ENCODE peak calls at places on chromosomes 2 and 18, in four cellular contexts. K, Q, E and Z are unnamed samples.

GRCh38 chr2:34337735-34338134 is 738.6 kb upstream of the FAM98A start:
- DNase-seq in K (no peak), Q (no peak), E (no peak), Z (no peak)

GRCh38 chr2:62339837-62340236 is 143.9 kb downstream of the B3GNT2 start:
- DNase-seq in K (no peak), E (no peak), Q (no peak), Z (no peak)

GRCh38 chr2:8537572-8538155 is 144.2 kb upstream of the ID2 start:
- DNase-seq in K (no peak), Q (no peak), E (no peak), Z (no peak)

GRCh38 chr18:55351220-55351619 is 236.8 kb downstream of the TCF4 start:
- DNase-seq in K (no peak), Q (no peak), E (no peak), Z (no peak)

GRCh38 chr18:61851940-61852451 is 40.8 kb downstream of the RNF152 start:
- DNase-seq in E (no peak), K (no peak), Q (no peak), Z (no peak)

GRCh38 chr2:217142649-217143266 is 282.9 kb upstream of the TNP1 start:
- DNase-seq in E (peak), K (no peak), Q (no peak), Z (peak)

GRCh38 chr18:6729247-6730091 is at the start of gene ARHGAP28:
- DNase-seq in K (peak), E (peak), Q (no peak), Z (no peak)

GRCh38 chr2:37737507-37737906 is 66.1 kb upstream of the CDC42EP3 start:
- DNase-seq in E (no peak), Q (no peak), K (no peak), Z (no peak)

GRCh38 chr2:26670931-26671460 is 21.5 kb upstream of the KCNK3 start:
- DNase-seq in K (no peak), Q (no peak), E (no peak), Z (no peak)

GRCh38 chr18:30982285-30982992 is 60.1 kb downstream of the DSC3 start:
- DNase-seq in K (no peak), E (no peak), Q (no peak), Z (no peak)

DNA sequence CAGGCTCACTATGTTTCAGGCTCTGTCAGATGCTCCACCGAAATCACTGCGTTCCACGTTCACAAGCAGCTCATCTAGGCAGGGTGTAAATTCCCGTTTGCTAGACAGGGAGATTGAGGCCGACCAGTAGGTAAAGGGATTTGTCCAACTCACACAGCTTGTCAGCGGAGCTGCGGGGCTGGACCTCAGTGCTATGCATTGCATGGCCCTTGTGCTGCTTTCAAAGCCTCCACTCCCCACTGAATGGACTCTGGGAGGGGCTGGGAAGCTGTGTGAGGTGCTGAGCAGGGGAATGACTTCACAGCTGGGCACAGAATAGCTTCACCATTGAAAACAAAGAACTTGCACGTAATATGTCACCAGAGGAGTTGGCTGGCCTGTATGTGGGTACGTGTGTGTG is 21.4 kb downstream of the CELF4 start:
- DNase-seq in Q (no peak), E (no peak), K (no peak), Z (no peak)
- TF ChIP-seq CHD4 in Q (no peak), E (no peak), K (no peak), Z (no peak)

DNA sequence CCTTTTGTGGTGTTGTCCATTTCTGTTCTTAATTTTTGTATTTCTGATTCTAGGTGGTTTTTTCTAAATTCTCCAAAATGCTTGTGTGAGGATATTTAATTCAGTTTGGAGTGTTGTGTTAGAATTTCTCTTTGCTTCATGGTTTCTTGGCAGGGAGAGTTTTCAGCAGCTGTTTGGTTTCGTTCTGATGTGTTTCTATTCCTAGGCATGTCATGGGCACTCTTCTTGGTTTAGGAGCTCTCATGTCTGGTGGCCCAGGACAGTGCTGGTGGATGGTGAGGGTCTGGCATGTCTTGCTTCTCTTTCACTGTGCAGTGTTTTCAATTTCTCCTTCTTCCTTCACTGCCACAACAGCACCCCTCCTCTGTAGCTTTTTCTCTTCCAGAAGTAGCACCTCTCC is 52.9 kb downstream of the OSBPL6 start:
- DNase-seq in E (no peak), Q (no peak), K (no peak), Z (no peak)
- TF ChIP-seq CHD4 in E (no peak), Q (no peak), K (no peak), Z (no peak)

DNA sequence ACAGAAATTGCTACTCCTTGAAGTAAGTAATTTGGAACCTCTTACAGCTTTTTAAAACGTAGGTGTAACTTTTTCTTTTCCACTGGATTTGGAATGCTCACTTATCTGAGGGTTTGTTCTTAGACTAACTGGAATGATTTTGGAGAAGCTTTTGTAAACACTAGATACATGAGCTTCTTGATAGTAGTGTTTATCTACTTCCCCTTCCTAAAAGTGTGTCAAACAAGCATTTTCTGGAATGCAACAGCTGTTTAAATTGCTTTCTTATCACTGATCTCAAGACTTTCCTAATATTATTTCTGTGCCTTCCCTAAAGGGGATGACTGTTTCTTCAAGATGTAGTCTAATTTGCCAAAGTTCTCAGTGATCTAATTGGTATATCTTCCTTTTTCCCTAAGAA is 282.6 kb downstream of the CCDC178 start:
- DNase-seq in E (no peak), Q (no peak), K (no peak), Z (no peak)
- TF ChIP-seq CHD4 in E (no peak), Q (no peak), K (no peak), Z (no peak)

DNA sequence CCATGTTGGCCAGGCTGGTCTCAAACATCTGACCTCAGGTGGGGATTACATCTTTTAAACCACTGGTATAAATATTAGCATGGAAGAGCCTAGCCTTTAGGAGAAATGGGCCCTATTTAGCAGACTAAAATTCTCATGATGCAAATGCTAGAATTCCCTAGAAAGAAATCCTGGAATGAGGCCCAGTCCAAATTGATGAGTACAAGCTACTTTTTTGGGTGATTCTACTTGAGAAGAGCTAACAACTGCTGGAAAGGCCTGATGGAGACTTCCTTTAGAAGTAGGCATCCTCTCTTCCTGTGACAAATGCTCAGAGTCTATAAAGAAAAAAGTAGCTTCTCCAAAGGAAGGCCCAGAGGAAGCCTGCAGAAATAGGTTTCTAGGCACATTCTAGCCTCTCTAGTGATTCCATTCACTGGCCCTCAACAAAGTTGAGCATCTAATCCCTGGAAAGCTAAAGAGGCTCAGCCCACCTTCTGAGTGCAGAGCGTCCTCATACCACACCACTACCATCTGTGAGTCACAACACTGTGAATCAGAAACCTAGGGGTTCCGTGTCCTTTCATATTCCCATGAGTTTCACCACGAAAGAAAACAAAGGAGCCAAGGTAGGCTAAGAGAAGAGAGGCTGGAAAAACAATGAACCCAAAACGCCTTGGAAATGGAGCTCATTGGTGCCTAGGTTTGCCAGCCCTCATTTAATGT is 183.1 kb downstream of the C1D start:
- DNase-seq in E (no peak), K (no peak), Q (no peak), Z (no peak)
- TF ChIP-seq CHD4 in E (no peak), K (no peak), Q (no peak), Z (no peak)

GRCh38 chr2:73897934-73898333 is 5.1 kb downstream of the ACTG2 start:
- DNase-seq in E (no peak), Q (no peak), K (no peak), Z (no peak)
- TF ChIP-seq CHD4 in E (no peak), Q (no peak), K (no peak), Z (no peak)